ENCODE peak calls at places on chromosomes 1 and 21, in seven cellular contexts. Q, F, M, B, R, L and S are unnamed samples. For H3K4me1, the result is how much of the 10 kb centered on the place peaks cover.

GRCh38 chr1:41811978-41812852 is 106.5 kb downstream of the HIVEP3 start:
- DNase-seq in F (peak), B (peak), L (peak), M (no peak), Q (no peak), R (no peak), S (no peak)

GRCh38 chr1:7526196-7526866 is 244.8 kb upstream of the VAMP3 start:
- DNase-seq in B (no peak), R (no peak), Q (peak), M (no peak), F (no peak), L (no peak), S (peak)

GRCh38 chr1:101738475-101738874 is 258.3 kb downstream of the OLFM3 start:
- DNase-seq in R (no peak), Q (no peak), B (no peak), F (no peak), L (peak), M (no peak), S (no peak)

GRCh38 chr1:30274176-30274936 is 449.0 kb downstream of the MATN1 start:
- DNase-seq in Q (no peak), R (no peak), B (no peak), F (no peak), L (no peak), M (no peak), S (no peak)

GRCh38 chr1:167663002-167663772 is 33.2 kb downstream of the RCSD1 start:
- DNase-seq in M (no peak), R (no peak), Q (no peak), L (no peak), F (no peak), B (no peak), S (peak)

GRCh38 chr21:31921079-31921478 is 48.3 kb downstream of the HUNK start:
- DNase-seq in R (no peak), L (no peak), F (no peak), B (no peak), Q (no peak), M (no peak), S (no peak)

GRCh38 chr21:43866233-43866632 is 1.2 kb downstream of the AGPAT3 start:
- DNase-seq in R (no peak), M (no peak), Q (no peak), F (no peak), L (no peak), B (no peak), S (no peak)

GRCh38 chr1:64077281-64077940 is 126.0 kb upstream of the UBE2U start:
- DNase-seq in Q (no peak), F (no peak), L (no peak), B (no peak), M (no peak), R (no peak), S (no peak)

GRCh38 chr21:43370091-43370658 is 56.8 kb downstream of the SIK1 start:
- DNase-seq in B (no peak), L (no peak), Q (no peak), F (no peak), R (no peak), M (no peak), S (no peak)

GRCh38 chr1:13619909-13620308 is 36.3 kb downstream of the PDPN start:
- DNase-seq in R (no peak), M (no peak), F (no peak), Q (no peak), L (no peak), B (no peak), S (no peak)

GRCh38 chr1:199522936-199523335 is 504.6 kb upstream of the NR5A2 start:
- DNase-seq in F (no peak), B (no peak), R (no peak), M (no peak), L (no peak), Q (no peak), S (no peak)

GRCh38 chr1:112643080-112643479 is 23.4 kb downstream of the CAPZA1 start:
- DNase-seq in Q (no peak), L (peak), B (no peak), R (no peak), M (no peak), F (no peak), S (no peak)

GRCh38 chr1:221839794-221840395 is 98.0 kb upstream of the DUSP10 start:
- DNase-seq in Q (no peak), B (peak), F (no peak), M (no peak), R (no peak), L (peak), S (peak)

GRCh38 chr1:51192213-51192843 is 43.7 kb upstream of the RNF11 start:
- DNase-seq in L (peak), R (peak), Q (no peak), B (peak), M (no peak), F (peak), S (no peak)

GRCh38 chr1:90710579-90711536 is 6.2 kb downstream of the BARHL2 start:
- DNase-seq in R (no peak), L (no peak), M (no peak), B (no peak), Q (no peak), F (no peak), S (no peak)

GRCh38 chr1:62962794-62963776 is 179.2 kb downstream of the ATG4C start:
- DNase-seq in L (peak), F (peak), R (no peak), Q (peak), M (no peak), B (peak), S (no peak)

GRCh38 chr1:159828916-159829634 is 2.4 kb downstream of the SLAMF8 start:
- DNase-seq in L (peak), M (peak), B (peak), R (no peak), Q (peak), F (no peak), S (peak)

GRCh38 chr1:206442101-206442500 is 28.2 kb upstream of the IKBKE start:
- DNase-seq in M (no peak), B (no peak), Q (no peak), L (no peak), R (no peak), F (no peak), S (no peak)

GRCh38 chr1:12629974-12630760 is 12.2 kb upstream of the DHRS3 start:
- DNase-seq in R (no peak), Q (no peak), L (no peak), B (no peak), F (no peak), M (peak), S (no peak)

GRCh38 chr1:97427371-97427770 is 493.5 kb downstream of the DPYD start:
- DNase-seq in B (no peak), M (no peak), F (no peak), L (no peak), R (no peak), Q (no peak), S (no peak)

GRCh38 chr21:42677339-42678117 is 24.1 kb downstream of the PDE9A start:
- DNase-seq in M (no peak), R (no peak), F (no peak), L (peak), B (no peak), Q (no peak), S (no peak)

GRCh38 chr1:37671261-37671660 is 21.1 kb upstream of the CDCA8 start:
- DNase-seq in R (no peak), B (no peak), F (no peak), L (no peak), M (no peak), Q (no peak), S (no peak)

GRCh38 chr21:15249285-15249993 is 184.6 kb upstream of the NRIP1 start:
- DNase-seq in L (peak), Q (no peak), F (no peak), M (no peak), R (no peak), B (no peak), S (no peak)

GRCh38 chr1:112957133-112957812 is 1.3 kb upstream of the SLC16A1 start:
- DNase-seq in F (peak), Q (no peak), R (no peak), M (no peak), B (no peak), L (peak), S (no peak)

GRCh38 chr21:14879458-14879857 is 185.3 kb downstream of the NRIP1 start:
- DNase-seq in B (no peak), F (no peak), R (no peak), M (no peak), Q (no peak), L (peak), S (no peak)

GRCh38 chr1:28971980-28972771 is 57.8 kb downstream of the EPB41 start:
- DNase-seq in F (no peak), B (no peak), Q (no peak), R (no peak), M (no peak), L (peak), S (no peak)

GRCh38 chr1:91283421-91283726 is 121.3 kb downstream of the HFM1 start:
- DNase-seq in Q (no peak), B (no peak), F (no peak), L (no peak), R (no peak), M (no peak), S (no peak)

GRCh38 chr1:48493970-48494769 is 22.2 kb upstream of the SPATA6 start:
- DNase-seq in M (no peak), L (peak), F (no peak), Q (no peak), B (no peak), R (no peak), S (no peak)

GRCh38 chr1:23149110-23149509 is 19.5 kb downstream of the LUZP1 start:
- DNase-seq in F (no peak), B (no peak), L (peak), R (no peak), Q (no peak), M (no peak), S (no peak)

GRCh38 chr1:6218380-6218779 is 12.5 kb downstream of the RNF207 start:
- DNase-seq in L (no peak), Q (no peak), B (no peak), R (no peak), F (no peak), M (no peak), S (peak)

DNA sequence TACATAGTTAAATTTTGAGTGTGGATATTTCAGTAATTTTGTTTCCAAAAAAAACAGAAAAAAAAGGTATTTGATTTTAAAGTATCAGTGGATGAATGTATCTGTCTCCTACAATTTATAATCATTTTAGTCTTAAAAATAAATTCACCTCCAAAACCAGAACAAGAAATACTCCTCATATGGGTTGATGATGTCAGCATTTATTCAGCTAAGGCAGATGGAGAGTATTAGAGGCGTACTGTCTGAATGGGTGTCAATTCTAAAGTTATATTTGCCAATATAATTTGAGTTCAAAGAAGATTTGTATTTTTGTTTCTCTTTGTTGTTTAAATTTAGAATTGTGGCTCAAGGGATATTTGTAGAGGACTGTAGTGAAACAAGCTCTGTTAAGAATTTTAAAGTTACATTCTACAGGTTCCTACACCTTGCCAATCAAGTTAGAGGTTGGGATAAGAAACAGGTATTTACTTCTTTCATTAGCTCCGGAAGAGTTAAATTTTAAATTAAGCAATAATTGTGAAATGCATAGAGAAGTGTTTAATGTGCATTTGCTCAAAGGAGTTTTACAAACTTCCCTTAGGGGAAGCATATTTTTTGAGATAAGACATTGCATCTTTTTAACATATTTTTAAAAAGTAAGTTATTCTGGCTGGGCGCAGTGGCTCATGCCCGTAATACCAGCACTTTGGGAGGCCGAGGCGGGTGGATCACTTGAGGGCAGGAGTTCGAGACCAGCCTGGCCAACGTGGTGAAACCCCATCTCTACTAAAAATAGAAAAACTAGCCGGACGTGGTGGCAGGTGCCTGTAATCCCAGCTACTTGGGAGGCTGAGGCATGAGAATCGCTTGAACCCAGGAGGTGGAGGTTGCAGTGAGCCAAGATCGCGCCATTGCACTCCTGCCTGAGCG is 1.2 kb downstream of the PLA2G4A start:
- DNase-seq in F (no peak), B (no peak), Q (no peak), M (peak), R (no peak), L (no peak), S (no peak)
- H3K4me3 ChIP-seq in F (no peak), B (peak), Q (peak), M (peak), R (peak), L (peak), S (peak)

GRCh38 chr1:201403359-201403758 is 4.2 kb upstream of the LAD1 start:
- DNase-seq in M (no peak), L (no peak), F (no peak), B (no peak), R (no peak), Q (no peak), S (no peak)
- H3K4me1 ChIP-seq in M (under half), L (under half), F (under half), B (under half), R (under half), Q (under half), S (under half)

GRCh38 chr1:223017291-223017690 is 125.8 kb downstream of the TLR5 start:
- DNase-seq in B (no peak), R (no peak), M (no peak), F (no peak), L (peak), Q (no peak), S (no peak)

GRCh38 chr1:223016890-223017289 is 126.2 kb downstream of the TLR5 start:
- DNase-seq in M (no peak), R (no peak), F (no peak), Q (no peak), B (no peak), L (no peak), S (peak)

GRCh38 chr1:223018534-223018933 is 124.5 kb downstream of the TLR5 start:
- DNase-seq in L (no peak), F (no peak), Q (no peak), R (no peak), B (no peak), M (no peak), S (no peak)

GRCh38 chr1:223020770-223021169 is 122.3 kb downstream of the TLR5 start:
- DNase-seq in L (no peak), R (no peak), M (no peak), F (no peak), Q (no peak), B (no peak), S (no peak)

GRCh38 chr1:223019236-223019635 is 123.8 kb downstream of the TLR5 start:
- DNase-seq in M (no peak), R (no peak), B (no peak), Q (no peak), L (no peak), F (no peak), S (no peak)
- H3K4me3 ChIP-seq in M (no peak), R (no peak), B (no peak), Q (no peak), L (no peak), F (no peak), S (no peak)

GRCh38 chr1:244454412-244454811 is 2.7 kb upstream of the ADSS2 start:
- DNase-seq in Q (no peak), F (no peak), B (no peak), L (no peak), M (no peak), R (no peak), S (no peak)

GRCh38 chr1:244450597-244451538 is 841 bp downstream of the ADSS2 start:
- DNase-seq in L (peak), Q (peak), M (peak), B (peak), R (no peak), F (no peak), S (peak)

GRCh38 chr1:244451951-244452795 is 464 bp upstream of the ADSS2 start:
- DNase-seq in Q (peak), B (peak), M (peak), F (peak), L (peak), R (peak), S (peak)

GRCh38 chr1:244449936-244450508 is 1.7 kb downstream of the ADSS2 start:
- DNase-seq in M (no peak), B (no peak), Q (no peak), F (no peak), R (no peak), L (peak), S (no peak)

GRCh38 chr1:244451539-244451950 is at the start of gene ADSS2:
- DNase-seq in R (no peak), F (no peak), M (no peak), Q (no peak), L (no peak), B (peak), S (no peak)
- H3K4me1 ChIP-seq in R (under half), F (under half), M (under half), Q (under half), L (under half), B (under half), S (under half)

GRCh38 chr21:46399686-46400085 is 59.0 kb upstream of the DIP2A start:
- DNase-seq in B (no peak), L (no peak), Q (no peak), M (no peak), F (no peak), R (no peak), S (no peak)
- H3K4me3 ChIP-seq in B (no peak), L (no peak), Q (no peak), M (no peak), F (no peak), R (no peak), S (no peak)

GRCh38 chr1:67735806-67736627 is 51.0 kb downstream of the GADD45A start:
- DNase-seq in M (peak), F (no peak), B (peak), Q (peak), L (peak), R (peak), S (peak)

GRCh38 chr1:67737875-67738274 is 52.9 kb downstream of the GADD45A start:
- DNase-seq in M (no peak), F (no peak), L (no peak), Q (no peak), R (no peak), B (no peak), S (no peak)

GRCh38 chr1:67738401-67738800 is 53.4 kb downstream of the GADD45A start:
- DNase-seq in L (no peak), F (no peak), B (no peak), M (no peak), Q (no peak), R (no peak), S (no peak)

GRCh38 chr1:67735220-67735619 is 50.2 kb downstream of the GADD45A start:
- DNase-seq in R (no peak), L (no peak), F (no peak), B (no peak), Q (no peak), M (no peak), S (no peak)

GRCh38 chr1:67736750-67737149 is 51.7 kb downstream of the GADD45A start:
- DNase-seq in F (no peak), L (no peak), Q (no peak), M (no peak), B (no peak), R (no peak), S (no peak)
- H3K4me1 ChIP-seq in F (under half), L (under half), Q (under half), M (under half), B (under half), R (half or more), S (under half)

GRCh38 chr1:117780981-117781475 is 148.4 kb downstream of the GDAP2 start:
- DNase-seq in F (no peak), M (no peak), L (no peak), R (no peak), Q (no peak), B (no peak), S (no peak)
- H3K4me3 ChIP-seq in F (no peak), M (no peak), L (no peak), R (no peak), Q (no peak), B (no peak), S (no peak)

GRCh38 chr1:81802601-81803422 is 2.1 kb downstream of the ADGRL2 start:
- DNase-seq in R (peak), B (peak), M (peak), F (peak), Q (peak), L (peak), S (peak)

GRCh38 chr1:81799939-81800740 is 594 bp upstream of the ADGRL2 start:
- DNase-seq in F (peak), M (peak), L (peak), B (peak), Q (peak), R (no peak), S (peak)

GRCh38 chr1:81800741-81801031 is at the start of gene ADGRL2:
- DNase-seq in R (no peak), F (peak), B (peak), L (no peak), Q (no peak), M (peak), S (peak)

GRCh38 chr1:81801834-81802531 is 1.2 kb downstream of the ADGRL2 start:
- DNase-seq in F (peak), L (peak), B (peak), M (peak), R (no peak), Q (no peak), S (peak)

DNA sequence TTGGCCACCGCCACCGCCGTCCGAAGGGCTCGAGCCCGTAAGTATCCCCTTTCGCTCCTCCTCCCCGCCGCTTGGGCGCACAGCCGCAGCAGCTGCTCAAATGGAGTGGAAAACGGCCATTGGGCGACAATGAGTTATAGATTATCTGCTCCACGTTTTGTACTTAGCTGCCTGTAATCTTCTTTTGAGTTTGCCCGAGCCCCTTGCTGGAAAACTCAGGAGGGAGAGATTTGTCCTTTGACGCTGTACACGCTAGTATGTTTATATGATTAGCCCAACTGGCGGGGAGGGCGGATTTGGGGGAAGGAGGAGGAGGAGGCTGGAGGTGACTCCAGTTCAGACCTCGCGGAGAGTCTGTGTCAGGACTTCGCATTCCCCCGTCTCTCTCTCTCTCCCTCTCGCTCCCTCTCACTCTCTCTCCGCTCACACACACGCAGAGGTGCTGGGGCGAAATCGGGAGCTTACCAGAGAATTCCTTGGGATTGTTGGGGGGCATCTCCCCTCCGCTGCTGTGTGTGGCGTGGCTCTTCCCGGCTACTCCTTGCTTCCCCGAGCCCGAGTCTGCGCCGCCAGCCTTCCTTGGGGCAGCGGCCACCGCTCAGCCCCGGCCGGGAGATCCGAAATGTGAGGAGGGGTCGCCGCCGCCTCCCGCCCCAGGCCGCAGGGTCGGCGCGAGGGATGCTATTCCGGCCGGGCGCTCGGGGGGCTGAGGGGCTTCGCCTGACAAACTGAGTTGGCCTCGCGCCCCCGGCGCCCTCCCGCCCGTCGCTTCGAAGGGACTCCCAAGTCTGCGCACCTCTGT is 499 bp downstream of the ADGRL2 start:
- DNase-seq in R (peak), B (peak), L (peak), F (peak), Q (peak), M (peak), S (peak)
- H3K4me1 ChIP-seq in R (under half), B (under half), L (under half), F (under half), Q (under half), M (under half), S (under half)